ENCODE peak calls at places on chromosomes 4 and X, in seven cellular contexts. B, M, W, P, Q, O and Z are unnamed samples.
A peak's percentile ranks its signal among the peaks of the same experiment; 100 is the strongest.

GRCh38 chr4:1600811-1601532 is 83.1 kb downstream of the FAM53A start:
- DNase-seq in B (peak; percentile 92), M (no peak), W (no peak), P (no peak), Q (no peak), O (peak; percentile 58), Z (no peak)

GRCh38 chr4:82371398-82371972 is 2.3 kb downstream of the HNRNPD start:
- DNase-seq in B (no peak), M (no peak), W (no peak), P (no peak), Q (peak; percentile 18), O (no peak), Z (no peak)

GRCh38 chr4:26141916-26142638 is 178.7 kb upstream of the RBPJ start:
- DNase-seq in B (no peak), M (no peak), W (no peak), P (peak; percentile 31), Q (no peak), O (no peak), Z (no peak)

GRCh38 chr4:181661090-181661489 is 582.1 kb upstream of the TENM3 start:
- DNase-seq in B (no peak), M (no peak), W (peak; percentile 41), P (no peak), Q (no peak), O (no peak), Z (no peak)

GRCh38 chr4:159455675-159456235 is 352.9 kb downstream of the RAPGEF2 start:
- DNase-seq in B (peak; percentile 59), M (peak; percentile 51), W (no peak), P (no peak), Q (peak; percentile 28), O (no peak), Z (no peak)

GRCh38 chr4:157048248-157048647 is 27.7 kb upstream of the GLRB start:
- DNase-seq in B (no peak), M (no peak), W (peak; percentile 69), P (no peak), Q (no peak), O (no peak), Z (no peak)

GRCh38 chr4:1904042-1904441 is 32.8 kb downstream of the NSD2 start:
- DNase-seq in B (no peak), M (no peak), W (no peak), P (no peak), Q (no peak), O (no peak), Z (no peak)

GRCh38 chr4:6071959-6072720 is 53.9 kb upstream of the C4orf50 start:
- DNase-seq in B (no peak), M (no peak), W (no peak), P (peak; percentile 80), Q (no peak), O (peak; percentile 74), Z (no peak)

GRCh38 chr4:48445704-48446103 is 37.4 kb upstream of the SLC10A4 start:
- DNase-seq in B (no peak), M (peak; percentile 3), W (no peak), P (no peak), Q (peak; percentile 19), O (no peak), Z (no peak)

GRCh38 chr4:118849867-118850812 is 14.2 kb upstream of the SEC24D start:
- DNase-seq in B (no peak), M (no peak), W (no peak), P (no peak), Q (peak; percentile 59), O (no peak), Z (no peak)

GRCh38 chr4:169741569-169741968 is 16.2 kb downstream of the HPF1 start:
- DNase-seq in B (no peak), M (no peak), W (no peak), P (no peak), Q (no peak), O (no peak), Z (no peak)

GRCh38 chr4:9932771-9933170 is 88.5 kb downstream of the SLC2A9 start:
- DNase-seq in B (no peak), M (no peak), W (no peak), P (no peak), Q (no peak), O (no peak), Z (no peak)

GRCh38 chr4:109079731-109080130 is 222.7 kb downstream of the COL25A1 start:
- DNase-seq in B (no peak), M (no peak), W (no peak), P (no peak), Q (no peak), O (no peak), Z (no peak)

GRCh38 chr4:88985088-88985779 is 71.8 kb downstream of the FAM13A start:
- DNase-seq in B (no peak), M (no peak), W (peak; percentile 18), P (no peak), Q (no peak), O (no peak), Z (no peak)

GRCh38 chr4:143358923-143359694 is 22.4 kb downstream of the GAB1 start:
- DNase-seq in B (no peak), M (peak; percentile 12), W (peak; percentile 39), P (peak; percentile 73), Q (peak; percentile 91), O (no peak), Z (peak; percentile 62)

GRCh38 chrX:47174846-47175587 is 18.6 kb upstream of the UBA1 start:
- DNase-seq in B (no peak), M (no peak), W (no peak), P (no peak), Q (no peak), O (no peak), Z (no peak)

GRCh38 chrX:46704767-46705386 is 54.0 kb downstream of the SLC9A7 start:
- DNase-seq in B (no peak), M (no peak), W (no peak), P (no peak), Q (no peak), O (no peak), Z (no peak)

GRCh38 chr4:162126754-162127153 is 37.0 kb downstream of the FSTL5 start:
- DNase-seq in B (no peak), M (no peak), W (no peak), P (no peak), Q (no peak), O (no peak), Z (no peak)

GRCh38 chr4:137812258-137812657 is 280.0 kb upstream of the PCDH18 start:
- DNase-seq in B (no peak), M (no peak), W (no peak), P (no peak), Q (no peak), O (no peak), Z (no peak)

GRCh38 chr4:14787894-14788293 is 214.4 kb upstream of the CPEB2 start:
- DNase-seq in B (peak; percentile 24), M (peak; percentile 31), W (no peak), P (no peak), Q (peak; percentile 34), O (no peak), Z (no peak)

GRCh38 chrX:47690175-47690574 is 31.2 kb upstream of the UXT start:
- DNase-seq in B (no peak), M (peak; percentile 8), W (no peak), P (no peak), Q (no peak), O (no peak), Z (no peak)

DNA sequence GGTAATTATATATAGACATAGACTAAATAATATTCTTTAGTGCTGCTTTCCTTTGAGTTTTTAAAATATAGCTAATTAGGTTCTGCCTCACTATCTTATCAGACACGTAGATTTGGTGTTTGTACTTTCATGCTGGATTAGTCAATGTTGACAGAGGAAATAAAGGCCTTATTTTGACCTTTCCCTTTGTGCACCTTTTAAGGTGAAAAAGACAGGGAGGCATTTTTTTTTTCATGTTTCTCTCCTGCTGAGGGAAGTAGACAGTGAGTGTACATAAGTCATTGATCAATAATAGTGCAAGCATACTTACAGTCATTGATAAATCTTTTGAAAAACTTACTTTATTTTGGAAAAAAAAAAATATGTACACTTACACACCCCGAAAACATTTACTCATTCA is 467.8 kb downstream of the GRXCR1 start:
- DNase-seq in B (no peak), M (no peak), W (no peak), P (no peak), Q (no peak), O (no peak), Z (no peak)
- H3K4me3 ChIP-seq in B (peak overlapping the region; percentile 14), M (no peak overlapping the region), W (no peak overlapping the region), P (no peak overlapping the region), Q (no peak overlapping the region), O (no peak overlapping the region), Z (no peak overlapping the region)

GRCh38 chr4:94159790-94160189 is 47.9 kb upstream of the SMARCAD1 start:
- DNase-seq in B (no peak), M (no peak), W (no peak), P (no peak), Q (no peak), O (no peak), Z (no peak)
- TF ChIP-seq CTCF in B (no peak), M (no peak), W (no peak), P (no peak), Q (no peak), O (no peak), Z (no peak)

DNA sequence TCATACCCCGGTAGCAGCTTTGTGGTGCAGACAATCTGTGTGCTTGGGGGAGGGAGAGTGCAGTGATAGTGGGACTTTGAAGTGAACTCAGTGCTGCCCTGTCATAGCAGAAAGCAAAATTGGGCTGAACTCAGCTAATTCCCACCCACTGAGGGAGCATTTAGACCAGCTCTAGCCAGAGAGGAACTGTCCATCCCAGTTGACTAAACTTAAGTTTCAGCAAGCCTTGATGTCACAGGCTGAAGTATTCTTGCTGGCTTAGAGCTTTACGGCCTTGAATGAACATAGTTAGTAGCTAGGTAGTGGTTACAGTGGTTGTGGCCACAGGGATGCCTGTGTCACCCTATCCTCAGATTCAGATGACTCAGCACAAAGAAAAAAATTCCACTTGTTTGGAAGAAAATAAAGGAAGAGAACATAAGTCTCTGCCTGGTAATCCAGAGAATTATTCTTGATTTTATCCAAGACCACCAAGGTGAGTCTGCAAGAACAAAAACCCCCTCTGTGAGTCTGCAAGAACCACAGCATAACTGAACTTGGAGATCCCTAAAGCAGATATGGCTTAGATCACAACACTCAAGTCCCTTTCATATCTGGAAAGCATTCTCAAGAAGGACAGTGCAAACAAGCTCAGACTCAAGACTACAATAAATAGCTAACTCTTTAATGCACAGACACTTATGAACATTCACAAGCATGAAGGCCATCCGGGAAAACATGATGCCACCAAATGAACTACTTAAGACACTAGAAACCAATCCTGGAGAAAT is 39.4 kb downstream of the ADH7 start:
- DNase-seq in B (no peak), M (no peak), W (no peak), P (no peak), Q (no peak), O (no peak), Z (no peak)
- H3K4me3 ChIP-seq in B (no peak overlapping the region), M (no peak overlapping the region), W (no peak overlapping the region), P (no peak overlapping the region), Q (no peak overlapping the region), O (no peak overlapping the region), Z (no peak overlapping the region)

DNA sequence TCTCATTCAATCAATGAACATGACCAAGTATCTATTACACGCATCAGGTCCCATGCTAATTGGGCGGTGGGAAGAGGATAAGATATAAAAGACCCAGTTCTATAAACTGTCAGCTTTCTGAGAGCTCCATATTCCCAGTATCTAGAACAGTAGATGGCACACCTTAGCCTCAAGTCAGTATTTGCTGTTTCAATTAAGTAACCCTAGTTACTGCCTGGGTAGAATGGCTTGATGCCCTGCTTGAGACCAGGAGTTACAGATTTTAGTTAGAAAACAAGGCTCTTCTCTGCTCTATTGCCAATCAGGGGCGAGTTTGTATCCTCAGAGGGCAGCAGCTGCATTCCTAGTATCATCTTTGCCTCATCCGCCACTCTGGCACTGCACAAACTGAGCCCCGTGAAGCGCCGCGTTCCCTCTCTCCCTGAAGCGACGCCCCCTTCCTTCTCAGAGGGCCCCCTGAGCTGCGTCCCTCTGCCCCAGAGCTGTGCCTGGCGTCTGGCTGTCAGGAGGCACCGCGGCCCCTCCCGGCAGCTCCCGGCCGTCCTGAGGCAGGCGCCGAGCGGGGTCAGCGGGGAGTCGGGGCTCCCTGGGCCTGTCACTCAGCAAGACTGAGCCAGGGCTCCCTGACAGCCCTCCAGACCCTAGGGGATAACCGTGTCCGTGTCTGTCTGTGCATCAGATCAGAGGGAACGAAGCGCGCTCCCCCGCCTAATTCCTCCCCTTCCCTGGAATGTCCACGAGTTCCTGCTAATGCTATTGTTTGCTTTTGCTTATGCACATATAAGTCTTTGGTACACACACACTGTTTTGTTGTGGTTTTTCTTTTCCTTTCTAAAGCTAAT is 212.4 kb upstream of the TTC29 start:
- DNase-seq in B (peak; percentile 69), M (peak; percentile 20), W (no peak), P (peak; percentile 28), Q (no peak), O (peak; percentile 66), Z (no peak)
- TF ChIP-seq CTCF in B (no peak), M (peak; percentile 7), W (no peak), P (no peak), Q (no peak), O (no peak), Z (no peak)